ENCODE peak calls at places on chromosomes 4 and X, in eight cellular contexts. T, S, Z, R, B, E, K and F are unnamed samples.

GRCh38 chr4:47662975-47663374 is 174.9 kb downstream of the CORIN start:
- DNase-seq in S (no peak), Z (no peak), B (no peak), K (no peak), T (peak), E (no peak), R (no peak), F (no peak)

GRCh38 chr4:151563194-151563593 is 154.2 kb downstream of the FHIP1A start:
- DNase-seq in E (no peak), B (peak), R (peak), Z (peak), T (no peak), S (no peak), K (no peak), F (no peak)

GRCh38 chrX:3728454-3728853 is 15.0 kb upstream of the PRKX start:
- DNase-seq in R (no peak), T (no peak), E (no peak), B (no peak), S (no peak), Z (no peak), K (no peak), F (no peak)

GRCh38 chr4:145307763-145308430 is 127.5 kb upstream of the OTUD4 start:
- DNase-seq in S (no peak), B (no peak), R (no peak), Z (no peak), T (no peak), K (no peak), E (no peak), F (no peak)

GRCh38 chr4:15479089-15479912 is 9.6 kb downstream of the CC2D2A start:
- DNase-seq in Z (peak), E (peak), R (peak), B (peak), T (peak), S (peak), K (peak), F (peak)

GRCh38 chr4:148787831-148788477 is 345.7 kb upstream of the NR3C2 start:
- DNase-seq in R (no peak), T (no peak), E (no peak), K (no peak), S (no peak), B (no peak), Z (no peak), F (no peak)

GRCh38 chr4:147727476-147728028 is 4.3 kb upstream of the ARHGAP10 start:
- DNase-seq in K (no peak), T (no peak), Z (no peak), B (no peak), S (no peak), E (no peak), R (no peak), F (no peak)

GRCh38 chrX:50609796-50610195 is 139.2 kb upstream of the DGKK start:
- DNase-seq in Z (no peak), K (no peak), R (no peak), S (no peak), E (no peak), T (no peak), B (no peak), F (no peak)

GRCh38 chr4:3267576-3268394 is 18.8 kb downstream of the MSANTD1 start:
- DNase-seq in Z (no peak), T (peak), S (no peak), R (no peak), E (no peak), B (no peak), K (no peak), F (no peak)